ENCODE peak calls at places on chromosome 10, in eight cellular contexts. K is ovary, I is A549, R is SK-N-SH, E is sigmoid colon, S is upper lobe of left lung, P is transverse colon, Y is suprapubic skin. T is an unnamed sample.

GRCh38 chr10:89793649-89794254 is 92.4 kb downstream of the KIF20B start:
- DNase-seq in K (no peak), I (peak; percentile 65), R (peak; percentile 53), E (no peak), S (no peak), P (no peak), Y (no peak), T (no peak)

GRCh38 chr10:98172073-98172472 is 37.6 kb downstream of the R3HCC1L start:
- DNase-seq in K (no peak), I (no peak), R (no peak), E (peak; percentile 66), S (no peak), P (no peak), Y (no peak), T (no peak)

GRCh38 chr10:30671011-30671616 is 41.6 kb upstream of the LYZL2 start:
- DNase-seq in K (no peak), I (peak; percentile 84), R (peak; percentile 55), E (no peak), S (no peak), P (peak; percentile 14), Y (no peak), T (no peak)

GRCh38 chr10:86224354-86225097 is 142.1 kb downstream of the GRID1 start:
- DNase-seq in K (no peak), I (no peak), R (no peak), E (no peak), S (no peak), P (no peak), Y (no peak), T (no peak)

GRCh38 chr10:75283150-75284096 is 47.7 kb upstream of the COMTD1 start:
- DNase-seq in K (peak; percentile 49), I (no peak), R (no peak), E (no peak), S (no peak), P (no peak), Y (no peak), T (no peak)

GRCh38 chr10:71799112-71799511 is 25.8 kb upstream of the VSIR start:
- DNase-seq in K (no peak), I (no peak), R (no peak), E (no peak), S (no peak), P (no peak), Y (no peak), T (no peak)

GRCh38 chr10:90856964-90857634 is 740 bp downstream of the HTR7 start:
- DNase-seq in K (no peak), I (no peak), R (no peak), E (no peak), S (no peak), P (no peak), Y (no peak), T (no peak)

GRCh38 chr10:112389147-112389822 is 15.4 kb downstream of the ACSL5 start:
- DNase-seq in K (no peak), I (peak; percentile 26), R (no peak), E (no peak), S (peak; percentile 81), P (no peak), Y (no peak), T (peak; percentile 41)

GRCh38 chr10:96637709-96638108 is 50.9 kb upstream of the TM9SF3 start:
- DNase-seq in K (no peak), I (no peak), R (no peak), E (no peak), S (no peak), P (no peak), Y (no peak), T (no peak)

GRCh38 chr10:59779656-59780521 is 26.6 kb upstream of the MRLN start:
- DNase-seq in K (no peak), I (no peak), R (no peak), E (no peak), S (no peak), P (no peak), Y (no peak), T (no peak)

GRCh38 chr10:124999433-125000365 is 57.8 kb downstream of the ZRANB1 start:
- DNase-seq in K (peak; percentile 80), I (no peak), R (peak; percentile 27), E (no peak), S (peak; percentile 22), P (peak; percentile 17), Y (peak; percentile 71), T (peak; percentile 25)

GRCh38 chr10:514137-514671 is 175.3 kb downstream of the DIP2C start:
- DNase-seq in K (no peak), I (no peak), R (no peak), E (peak; percentile 90), S (peak; percentile 75), P (no peak), Y (no peak), T (peak; percentile 73)

GRCh38 chr10:101967713-101968112 is 88.3 kb downstream of the ARMH3 start:
- DNase-seq in K (no peak), I (no peak), R (no peak), E (no peak), S (no peak), P (no peak), Y (no peak), T (no peak)

GRCh38 chr10:70690584-70690983 is 18.3 kb downstream of the ADAMTS14 start:
- DNase-seq in K (no peak), I (no peak), R (no peak), E (no peak), S (no peak), P (no peak), Y (no peak), T (no peak)

DNA sequence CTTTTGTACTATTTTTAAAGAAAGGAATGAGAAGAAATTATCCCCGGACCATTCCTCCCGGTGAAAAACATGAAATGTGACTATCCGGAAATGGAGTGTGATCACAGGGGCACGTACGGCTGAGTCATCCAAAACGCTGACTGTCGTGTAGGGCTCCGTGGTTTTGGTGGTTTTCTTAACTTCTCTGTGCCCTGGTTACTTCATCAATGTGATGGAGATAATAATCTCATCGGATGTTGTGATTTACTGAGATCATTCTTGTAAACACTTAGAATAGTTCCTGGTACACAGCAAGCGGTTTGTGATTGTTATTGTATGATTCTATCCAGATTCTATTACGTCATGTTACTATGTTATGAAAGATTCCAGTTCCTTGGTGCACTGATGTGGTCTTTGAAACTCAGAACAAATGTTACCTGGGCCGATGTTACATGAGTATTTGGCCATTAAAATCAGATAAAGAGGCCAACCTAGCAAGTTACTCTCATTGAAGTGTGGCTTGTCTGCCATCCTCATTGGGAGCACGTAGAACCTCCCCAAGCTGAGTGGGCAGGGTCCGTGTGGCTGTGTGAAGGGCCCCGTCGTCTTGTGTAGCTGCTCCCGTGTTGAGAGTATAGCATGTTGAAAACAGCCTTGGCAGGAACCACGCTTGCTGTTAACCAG is 99.5 kb downstream of the CAMK1D start:
- DNase-seq in K (peak; percentile 34), I (peak; percentile 75), R (no peak), E (no peak), S (peak; percentile 66), P (peak; percentile 43), Y (no peak), T (peak; percentile 34)
- H3K4me3 ChIP-seq in K (no peak overlapping the region), I (peak overlapping the region; percentile 8), R (no peak overlapping the region), E (no peak overlapping the region), S (no peak overlapping the region), P (no peak overlapping the region), Y (no peak overlapping the region), T (no peak overlapping the region)

DNA sequence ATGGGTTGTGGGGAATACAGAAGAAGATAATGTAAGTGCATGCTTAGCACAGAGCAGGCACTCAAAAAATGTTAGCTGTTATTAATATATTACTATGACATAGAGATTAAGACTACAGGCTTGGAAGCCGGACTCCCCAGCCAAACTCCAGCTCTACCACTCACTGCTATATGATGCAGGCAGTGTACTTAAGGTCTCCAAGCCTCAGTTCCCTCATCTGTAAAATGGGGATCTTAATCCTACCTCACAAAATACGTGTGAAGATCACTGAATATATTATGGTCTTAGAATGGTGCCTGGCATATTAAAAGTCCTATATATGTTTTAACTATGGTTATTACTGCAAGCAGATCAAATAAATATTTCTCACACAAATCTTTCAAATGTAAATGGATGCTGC is 5.2 kb downstream of the PDLIM1 start:
- DNase-seq in K (no peak), I (no peak), R (no peak), E (no peak), S (no peak), P (no peak), Y (no peak), T (no peak)
- H3K4me1 ChIP-seq in K (no peaks in the 10 kb centered on the region), I (peaks cover 72% of the 10 kb centered on the region), R (peaks cover 10% of the 10 kb centered on the region), E (peaks cover 4% of the 10 kb centered on the region), S (peaks cover 51% of the 10 kb centered on the region), P (peaks cover 80% of the 10 kb centered on the region), Y (peaks cover 50% of the 10 kb centered on the region), T (peaks cover 71% of the 10 kb centered on the region)

GRCh38 chr10:5971315-5971832 is 6.0 kb downstream of the IL15RA start:
- DNase-seq in K (no peak), I (no peak), R (no peak), E (peak; percentile 66), S (peak; percentile 51), P (peak; percentile 74), Y (peak; percentile 54), T (peak; percentile 83)

GRCh38 chr10:5970527-5970926 is 6.8 kb downstream of the IL15RA start:
- DNase-seq in K (no peak), I (no peak), R (no peak), E (peak; percentile 22), S (no peak), P (no peak), Y (peak; percentile 15), T (no peak)

GRCh38 chr10:5970066-5970465 is 7.3 kb downstream of the IL15RA start:
- DNase-seq in K (no peak), I (no peak), R (no peak), E (no peak), S (no peak), P (no peak), Y (no peak), T (no peak)

GRCh38 chr10:5973069-5973468 is 4.3 kb downstream of the IL15RA start:
- DNase-seq in K (no peak), I (no peak), R (no peak), E (peak; percentile 19), S (no peak), P (no peak), Y (no peak), T (peak; percentile 22)

DNA sequence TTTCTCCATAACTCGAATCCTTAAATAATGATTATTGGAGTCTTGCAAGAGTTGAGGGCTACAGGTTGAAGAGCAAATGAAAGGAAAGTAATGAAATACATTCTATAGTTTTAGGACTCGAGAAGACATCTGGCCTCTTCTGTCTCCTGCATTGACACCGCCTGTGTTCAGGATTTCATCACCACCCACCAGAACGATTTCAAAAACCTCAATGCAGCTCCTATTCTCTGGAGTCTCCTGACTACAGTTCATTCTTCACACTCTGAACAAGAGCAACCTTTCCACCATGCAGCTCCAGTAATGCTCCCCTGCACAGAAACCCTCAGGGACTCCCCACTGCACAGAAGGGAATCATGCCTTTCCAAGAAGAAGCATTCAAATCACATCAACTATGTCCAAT is 5.5 kb downstream of the IL15RA start:
- DNase-seq in K (no peak), I (no peak), R (no peak), E (peak; percentile 56), S (no peak), P (no peak), Y (peak; percentile 17), T (no peak)
- TF ChIP-seq EP300 in K (no peak), I (no peak), R (no peak), E (no peak), S (no peak), P (no peak), Y (no peak), T (no peak)

DNA sequence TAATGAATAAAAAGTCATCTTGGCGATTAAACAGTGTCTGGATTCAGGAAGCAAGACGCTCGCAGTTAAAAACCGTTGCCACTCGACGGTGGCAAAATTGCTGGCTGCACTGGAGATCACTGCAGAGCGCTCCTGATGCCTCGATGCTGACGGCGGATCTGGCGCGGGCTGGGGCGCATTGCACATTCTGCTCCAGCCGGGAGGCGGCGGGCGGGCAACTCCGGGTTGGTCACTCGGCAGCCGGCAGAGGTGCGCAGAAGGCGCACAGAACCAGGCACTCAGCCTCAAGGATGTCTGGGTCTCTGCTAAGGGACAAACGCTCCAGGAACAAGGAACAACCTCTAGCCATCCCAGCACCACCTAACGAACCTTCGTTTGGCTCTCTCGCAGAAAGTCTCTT is 254.5 kb downstream of the OTUD1 start:
- DNase-seq in K (no peak), I (peak; percentile 29), R (peak; percentile 44), E (no peak), S (no peak), P (no peak), Y (no peak), T (no peak)
- H3K4me3 ChIP-seq in K (no peak overlapping the region), I (no peak overlapping the region), R (no peak overlapping the region), E (no peak overlapping the region), S (no peak overlapping the region), P (no peak overlapping the region), Y (no peak overlapping the region), T (no peak overlapping the region)

T was measured in stomach.